ENCODE peak calls at places on chromosomes 3 and 15, in four cellular contexts. J is left lung, H is GM23248, A is A549. M is an unnamed sample.

GRCh38 chr3:113421082-113421481 is 20.2 kb downstream of the CFAP44 start:
- DNase-seq in J (no peak), H (no peak), A (no peak), M (no peak)

GRCh38 chr3:178139116-178139515 is 397.1 kb upstream of the KCNMB2 start:
- DNase-seq in J (no peak), H (no peak), A (no peak), M (no peak)

GRCh38 chr3:196837819-196838420 is 29.8 kb upstream of the SENP5 start:
- DNase-seq in J (peak), H (peak), A (peak), M (no peak)

GRCh38 chr15:84402856-84403608 is 167.5 kb downstream of the GOLGA6L4 start:
- DNase-seq in J (peak), H (no peak), A (no peak), M (no peak)

GRCh38 chr3:76497636-76498035 is 542.3 kb upstream of the ROBO2 start:
- DNase-seq in J (no peak), H (peak), A (no peak), M (no peak)

GRCh38 chr3:173865900-173866498 is 468.5 kb downstream of the NLGN1 start:
- DNase-seq in J (no peak), H (no peak), A (no peak), M (no peak)

GRCh38 chr3:78204977-78205376 is 1165.1 kb downstream of the ROBO2 start:
- DNase-seq in J (no peak), H (peak), A (no peak), M (no peak)

GRCh38 chr3:21055015-21055414 is 696.0 kb downstream of the ZNF385D start:
- DNase-seq in J (no peak), H (no peak), A (no peak), M (no peak)

GRCh38 chr3:129888739-129889138 is 4.8 kb downstream of the TMCC1 start:
- DNase-seq in J (no peak), H (peak), A (no peak), M (no peak)

GRCh38 chr15:99446565-99447496 is 119.0 kb upstream of the MEF2A start:
- DNase-seq in J (no peak), H (no peak), A (no peak), M (no peak)

GRCh38 chr15:38878946-38879345 is 314.3 kb upstream of the RASGRP1 start:
- DNase-seq in J (no peak), H (no peak), A (no peak), M (no peak)

GRCh38 chr3:71319771-71320170 is 263.8 kb downstream of the FOXP1 start:
- DNase-seq in J (no peak), H (no peak), A (no peak), M (no peak)

GRCh38 chr15:24886538-24886937 is 68.2 kb upstream of the SNRPN start:
- DNase-seq in J (no peak), H (no peak), A (no peak), M (no peak)

GRCh38 chr15:101306341-101307047 is 11.4 kb upstream of the SNRPA1 start:
- DNase-seq in J (no peak), H (no peak), A (no peak), M (no peak)

GRCh38 chr3:189778340-189778950 is 147.3 kb downstream of the TP63 start:
- DNase-seq in J (no peak), H (no peak), A (no peak), M (no peak)

GRCh38 chr3:117168896-117169295 is 459.3 kb downstream of the TUSC7 start:
- DNase-seq in J (no peak), H (no peak), A (no peak), M (no peak)

GRCh38 chr3:173732237-173732636 is 334.7 kb downstream of the NLGN1 start:
- DNase-seq in J (no peak), H (peak), A (no peak), M (no peak)

GRCh38 chr3:50264389-50264963 is 4.5 kb upstream of the SEMA3B start:
- DNase-seq in J (peak), H (peak), A (peak), M (peak)
- H3K4me3 ChIP-seq in J (no peak), H (no peak), A (no peak), M (no peak)

DNA sequence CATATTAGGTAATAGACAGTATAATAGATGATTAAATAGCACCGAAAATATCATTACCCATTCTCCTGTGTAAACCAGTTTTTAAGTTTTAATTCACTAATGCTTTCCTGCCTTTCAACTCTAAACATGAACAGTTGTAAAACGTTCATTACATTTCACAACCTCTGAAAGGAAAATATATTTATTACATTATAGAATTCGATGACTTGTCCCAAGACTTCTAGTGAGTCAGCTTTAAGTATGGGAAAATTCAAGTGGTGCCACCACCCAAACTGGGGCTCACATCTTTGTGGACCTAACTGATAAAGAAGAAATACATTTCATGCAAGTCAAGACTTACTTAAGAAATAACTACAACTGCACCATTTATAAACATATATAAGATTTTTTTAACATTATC is 2.0 kb downstream of the TRIM59 start:
- DNase-seq in J (no peak), H (peak), A (no peak), M (no peak)
- H3K4me3 ChIP-seq in J (no peak), H (peak), A (peak), M (peak)

GRCh38 chr3:25428950-25429349 is 887 bp downstream of the RARB start:
- DNase-seq in J (no peak), H (no peak), A (no peak), M (no peak)

GRCh38 chr3:25432191-25432720 is 4.2 kb downstream of the RARB start:
- DNase-seq in J (no peak), H (no peak), A (no peak), M (no peak)

GRCh38 chr3:25429441-25429907 is 1.4 kb downstream of the RARB start:
- DNase-seq in J (no peak), H (no peak), A (no peak), M (no peak)

GRCh38 chr3:25430942-25431570 is 3.0 kb downstream of the RARB start:
- DNase-seq in J (no peak), H (no peak), A (no peak), M (no peak)

GRCh38 chr3:25429960-25430941 is 2.2 kb downstream of the RARB start:
- DNase-seq in J (no peak), H (no peak), A (no peak), M (no peak)
- H3K4me3 ChIP-seq in J (peak), H (no peak), A (peak), M (peak)

DNA sequence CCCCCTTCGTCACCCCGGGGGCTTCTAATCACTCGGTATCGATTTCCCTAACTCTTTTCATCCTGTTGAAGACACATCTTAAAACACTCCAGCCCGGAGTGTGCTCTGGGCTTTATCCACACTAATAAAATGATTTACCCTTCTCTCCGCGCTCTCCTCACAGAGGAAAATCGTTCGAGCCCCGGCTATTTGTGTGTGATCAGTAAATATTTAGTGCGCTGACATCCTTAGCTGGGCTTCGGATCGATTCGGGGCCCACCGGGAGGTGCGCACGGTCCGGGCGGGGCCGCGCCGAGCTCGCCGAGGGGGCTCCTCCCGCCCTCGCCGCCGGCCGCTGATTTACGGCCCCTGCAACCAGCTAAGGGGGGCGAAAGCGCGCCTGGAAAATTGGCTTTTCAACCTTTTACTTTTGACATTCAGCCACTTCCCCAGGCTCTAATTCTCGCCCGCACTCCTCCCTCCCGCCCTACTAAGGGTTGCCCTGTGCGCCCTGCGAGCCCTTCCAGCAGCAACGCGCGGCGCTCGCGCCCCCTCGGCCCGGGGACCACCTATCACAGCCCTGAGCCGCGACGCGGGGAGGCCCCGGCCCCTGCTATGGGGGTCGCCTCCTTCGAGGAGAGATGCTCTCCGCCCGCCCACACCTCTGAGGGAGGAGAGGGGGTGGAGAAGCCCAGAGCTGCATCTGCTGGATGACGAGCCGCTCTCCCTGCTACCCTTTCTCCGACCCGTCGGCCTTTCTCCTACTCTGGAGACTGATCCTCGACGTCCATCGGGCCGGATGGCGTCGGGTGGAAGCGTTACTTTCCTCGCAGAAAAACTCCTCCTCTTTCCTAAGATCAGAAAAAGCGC is 7.9 kb upstream of the NR2F2 start:
- DNase-seq in J (peak), H (peak), A (no peak), M (no peak)
- H3K4me3 ChIP-seq in J (peak), H (peak), A (no peak), M (peak)

DNA sequence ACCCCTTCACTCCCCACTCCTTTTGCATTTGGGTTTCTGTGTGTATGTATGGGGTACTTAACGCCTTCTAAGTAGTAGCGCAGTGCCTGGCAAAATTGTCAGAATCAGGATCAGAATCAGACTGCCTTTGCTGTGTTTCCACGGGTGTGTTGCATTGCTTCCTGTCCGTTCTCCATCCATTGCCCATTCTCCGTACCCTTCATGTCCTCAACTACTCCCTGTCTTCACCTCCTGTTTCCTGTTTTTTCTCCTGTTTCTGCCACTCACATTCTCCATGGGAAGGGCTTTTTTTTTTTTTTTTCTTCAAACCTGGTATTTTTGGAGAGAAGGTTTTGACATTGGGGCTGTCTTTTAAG is 112.9 kb downstream of the FNDC3B start:
- DNase-seq in J (no peak), H (no peak), A (no peak), M (no peak)
- H3K4me3 ChIP-seq in J (no peak), H (no peak), A (no peak), M (no peak)

GRCh38 chr15:29089731-29090616 is 179.6 kb downstream of the NSMCE3 start:
- DNase-seq in J (no peak), H (no peak), A (no peak), M (no peak)
- H3K4me3 ChIP-seq in J (no peak), H (no peak), A (no peak), M (peak)

M was measured in dorsolateral prefrontal cortex.